ENCODE peak calls at places on chromosomes 12 and 14, in six cellular contexts. E, X, R, U, T and Q are unnamed samples.

GRCh38 chr14:74368441-74368840 is 20.2 kb downstream of the VRTN start:
- DNase-seq in E (no peak), X (no peak), R (no peak), U (no peak), T (peak), Q (no peak)

GRCh38 chr12:21891763-21892217 is 49.4 kb downstream of the ABCC9 start:
- DNase-seq in E (no peak), X (no peak), R (peak), U (no peak), T (no peak), Q (no peak)

GRCh38 chr14:46368275-46368674 is 283.3 kb downstream of the RPL10L start:
- DNase-seq in E (no peak), X (no peak), R (no peak), U (no peak), T (no peak), Q (no peak)

GRCh38 chr14:61493239-61493638 is 171.9 kb downstream of the PRKCH start:
- DNase-seq in E (no peak), X (no peak), R (no peak), U (no peak), T (no peak), Q (no peak)

GRCh38 chr12:110498984-110499706 is 2.8 kb downstream of the VPS29 start:
- DNase-seq in E (no peak), X (no peak), R (no peak), U (no peak), T (no peak), Q (no peak)

GRCh38 chr12:100234591-100235304 is 32.1 kb downstream of the DEPDC4 start:
- DNase-seq in E (peak), X (peak), R (no peak), U (peak), T (no peak), Q (no peak)

GRCh38 chr14:22131749-22132476 is 457.1 kb downstream of the DAD1 start:
- DNase-seq in E (no peak), X (peak), R (no peak), U (no peak), T (no peak), Q (no peak)

GRCh38 chr12:3419538-3419937 is 71.5 kb upstream of the PRMT8 start:
- DNase-seq in E (no peak), X (no peak), R (no peak), U (no peak), T (no peak), Q (no peak)

GRCh38 chr12:82998509-82998908 is 311.8 kb downstream of the TMTC2 start:
- DNase-seq in E (no peak), X (no peak), R (no peak), U (no peak), T (no peak), Q (no peak)

GRCh38 chr14:104039214-104039613 is 46.3 kb upstream of the ASPG start:
- DNase-seq in E (no peak), X (no peak), R (no peak), U (no peak), T (no peak), Q (no peak)

GRCh38 chr12:28543021-28543890 is 353.0 kb downstream of the CCDC91 start:
- DNase-seq in E (no peak), X (no peak), R (no peak), U (no peak), T (no peak), Q (no peak)

GRCh38 chr14:88143817-88144216 is 138.9 kb downstream of the GPR65 start:
- DNase-seq in E (no peak), X (no peak), R (no peak), U (no peak), T (no peak), Q (no peak)

GRCh38 chr12:43009307-43009706 is 419.8 kb upstream of the PRICKLE1 start:
- DNase-seq in E (no peak), X (peak), R (no peak), U (peak), T (no peak), Q (no peak)

GRCh38 chr12:43009866-43010265 is 420.3 kb upstream of the PRICKLE1 start:
- DNase-seq in E (no peak), X (no peak), R (no peak), U (no peak), T (no peak), Q (no peak)

DNA sequence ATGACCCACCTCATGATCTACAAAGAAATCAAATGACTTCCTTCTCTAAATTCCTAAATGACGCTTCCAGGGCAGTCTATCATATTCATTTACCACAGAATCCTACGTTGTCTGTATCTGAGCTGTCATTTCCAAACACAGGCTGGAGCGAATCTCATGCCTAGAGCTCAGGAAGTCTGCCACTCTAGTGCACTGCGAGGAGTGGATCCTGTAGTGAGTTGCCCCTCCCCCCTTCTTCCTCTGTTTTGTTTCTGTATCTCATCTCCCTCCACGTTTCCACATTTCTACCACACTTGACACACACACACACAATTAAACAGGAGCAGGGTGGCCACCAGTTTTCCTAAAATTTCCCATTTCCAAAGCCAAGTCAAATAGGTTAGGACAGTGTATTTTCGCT is 415.4 kb upstream of the PRICKLE1 start:
- DNase-seq in E (no peak), X (no peak), R (no peak), U (peak), T (no peak), Q (no peak)
- TF ChIP-seq EP300 in E (no peak), X (no peak), R (no peak), U (no peak), T (no peak), Q (no peak)

GRCh38 chr12:14260011-14260993 is 105.2 kb upstream of the ATF7IP start:
- DNase-seq in E (no peak), X (peak), R (peak), U (no peak), T (peak), Q (peak)
- TF ChIP-seq EP300 in E (no peak), X (peak), R (no peak), U (no peak), T (no peak), Q (peak)

GRCh38 chr14:64294672-64295413 is 672 bp upstream of the ESR2 start:
- DNase-seq in E (peak), X (peak), R (peak), U (peak), T (no peak), Q (no peak)
- TF ChIP-seq EP300 in E (no peak), X (no peak), R (no peak), U (no peak), T (no peak), Q (no peak)

GRCh38 chr12:6685814-6686213 is 3.4 kb downstream of the ZNF384 start:
- DNase-seq in E (no peak), X (no peak), R (no peak), U (no peak), T (no peak), Q (no peak)

GRCh38 chr12:6691473-6691872 is 2.3 kb upstream of the ZNF384 start:
- DNase-seq in E (no peak), X (no peak), R (no peak), U (no peak), T (no peak), Q (no peak)

GRCh38 chr12:6688543-6688999 is 604 bp downstream of the ZNF384 start:
- DNase-seq in E (peak), X (no peak), R (peak), U (peak), T (no peak), Q (no peak)

GRCh38 chr12:6692888-6693287 is 3.7 kb upstream of the ZNF384 start:
- DNase-seq in E (no peak), X (no peak), R (no peak), U (no peak), T (no peak), Q (no peak)

GRCh38 chr12:6689000-6689882 is at the start of gene ZNF384:
- DNase-seq in E (peak), X (peak), R (peak), U (peak), T (peak), Q (peak)
- TF ChIP-seq EP300 in E (no peak), X (peak), R (peak), U (no peak), T (no peak), Q (no peak)